ENCODE peak calls at places on chromosomes 11 and 22, in four cellular contexts. I is H9, K is psoas muscle, W is upper lobe of right lung. M is an unnamed sample.

GRCh38 chr22:46286941-46287872 is 9.5 kb upstream of the GTSE1 start:
- DNase-seq in W (no peak), I (no peak), K (peak), M (no peak)

GRCh38 chr11:126477526-126478275 is 122.2 kb downstream of the ST3GAL4 start:
- DNase-seq in W (no peak), K (peak), I (no peak), M (no peak)

GRCh38 chr11:64037027-64037633 is 1.4 kb downstream of the FLRT1 start:
- DNase-seq in K (no peak), W (no peak), I (no peak), M (no peak)

GRCh38 chr11:78646564-78647185 is 72.0 kb upstream of the NARS2 start:
- DNase-seq in K (no peak), W (no peak), I (peak), M (peak)

GRCh38 chr22:40597541-40598453 is 38.7 kb downstream of the MRTFA start:
- DNase-seq in K (no peak), I (no peak), W (no peak), M (peak)

GRCh38 chr11:117315285-117316196 is 515 bp downstream of the BACE1 start:
- DNase-seq in K (peak), I (no peak), W (no peak), M (no peak)

GRCh38 chr11:84993386-84993785 is 633.8 kb downstream of the DLG2 start:
- DNase-seq in W (no peak), K (no peak), I (peak), M (no peak)

GRCh38 chr11:56846631-56847400 is 98.3 kb upstream of the OR9G4 start:
- DNase-seq in K (no peak), I (no peak), W (no peak), M (no peak)

GRCh38 chr11:110829873-110830272 is 117.6 kb upstream of the ARHGAP20 start:
- DNase-seq in W (no peak), K (no peak), I (no peak), M (no peak)

GRCh38 chr11:79762271-79762935 is 321.6 kb upstream of the TENM4 start:
- DNase-seq in W (no peak), K (no peak), I (no peak), M (no peak)
- TF ChIP-seq CTCF in W (peak), K (no peak), I (peak), M (no peak)

DNA sequence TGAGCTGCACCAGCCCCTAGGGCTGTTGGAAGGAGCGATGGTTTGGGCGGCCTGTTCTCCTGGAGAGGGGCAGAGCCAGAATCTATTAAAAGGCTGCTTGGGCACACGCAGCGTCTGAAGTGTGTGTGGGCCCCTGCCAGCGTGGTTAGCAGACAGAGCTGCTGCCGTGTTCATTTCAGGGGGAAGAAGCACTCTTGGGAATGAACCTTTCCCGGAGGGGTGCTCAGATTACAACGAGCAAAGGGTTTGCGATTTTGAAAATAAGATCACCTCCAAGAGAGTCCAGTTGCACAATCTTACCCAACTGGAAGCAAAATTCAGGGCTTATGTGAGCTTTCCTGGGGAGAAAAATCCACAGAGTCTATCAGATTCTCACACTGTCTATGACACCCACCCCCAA is 12.9 kb downstream of the ANO1 start:
- DNase-seq in I (no peak), W (no peak), K (peak), M (peak)
- TF ChIP-seq CTCF in I (no peak), W (no peak), K (no peak), M (no peak)

GRCh38 chr11:130070109-130070828 is 575 bp downstream of the APLP2 start:
- DNase-seq in I (peak), K (peak), W (peak), M (no peak)

GRCh38 chr11:130068546-130068985 is 1.1 kb upstream of the APLP2 start:
- DNase-seq in I (no peak), K (no peak), W (no peak), M (no peak)

GRCh38 chr11:130069684-130070108 is at the start of gene APLP2:
- DNase-seq in I (peak), W (peak), K (peak), M (peak)

GRCh38 chr11:130070829-130071205 is 1.1 kb downstream of the APLP2 start:
- DNase-seq in I (no peak), W (peak), K (no peak), M (no peak)

GRCh38 chr11:130068986-130069683 is 559 bp upstream of the APLP2 start:
- DNase-seq in I (peak), W (peak), K (peak), M (peak)
- TF ChIP-seq CTCF in I (peak), W (no peak), K (peak), M (no peak)

GRCh38 chr11:120566176-120566575 is 54.6 kb downstream of the GRIK4 start:
- DNase-seq in K (no peak), W (no peak), I (peak), M (peak)

GRCh38 chr11:120562806-120563425 is 51.4 kb downstream of the GRIK4 start:
- DNase-seq in K (no peak), W (no peak), I (peak), M (no peak)

GRCh38 chr11:120565436-120566155 is 54.0 kb downstream of the GRIK4 start:
- DNase-seq in I (peak), K (no peak), W (no peak), M (peak)

GRCh38 chr11:120563698-120564572 is 52.4 kb downstream of the GRIK4 start:
- DNase-seq in W (no peak), I (peak), K (no peak), M (no peak)

GRCh38 chr11:120564573-120565301 is 53.2 kb downstream of the GRIK4 start:
- DNase-seq in K (peak), I (peak), W (no peak), M (peak)
- TF ChIP-seq CTCF in K (no peak), I (peak), W (peak), M (no peak)

GRCh38 chr22:33576205-33576604 is 344.1 kb downstream of the LARGE1 start:
- DNase-seq in W (no peak), I (no peak), K (no peak), M (no peak)
- TF ChIP-seq CTCF in W (no peak), I (no peak), K (no peak), M (no peak)

GRCh38 chr11:123143476-123143875 is 51.6 kb downstream of the CLMP start:
- DNase-seq in W (no peak), I (no peak), K (no peak), M (no peak)

GRCh38 chr11:123135863-123136446 is 59.1 kb downstream of the CLMP start:
- DNase-seq in K (no peak), I (no peak), W (no peak), M (no peak)

GRCh38 chr11:123132881-123133280 is 62.2 kb downstream of the CLMP start:
- DNase-seq in K (no peak), W (no peak), I (no peak), M (no peak)

GRCh38 chr11:123139206-123139605 is 55.8 kb downstream of the CLMP start:
- DNase-seq in K (no peak), I (no peak), W (no peak), M (no peak)

GRCh38 chr11:123137496-123138270 is 57.4 kb downstream of the CLMP start:
- DNase-seq in K (peak), W (peak), I (peak), M (peak)
- TF ChIP-seq CTCF in K (no peak), W (no peak), I (no peak), M (no peak)

M was measured in astrocyte.